ENCODE peak calls at places on chromosomes 2 and 18, in six cellular contexts. Q is WTC11, S is HCT116, U is GM12878, G is K562, C is H1. D is an unnamed sample.

GRCh38 chr2:175449616-175450015 is 268.1 kb upstream of the ATP5MC3 start:
- DNase-seq in Q (no peak), S (no peak), U (no peak), G (no peak), C (no peak), D (no peak)

GRCh38 chr2:160652236-160652635 is 158.6 kb upstream of the RBMS1 start:
- DNase-seq in Q (no peak), S (no peak), U (no peak), G (no peak), C (no peak), D (no peak)

GRCh38 chr2:65491381-65491903 is 59.0 kb upstream of the SPRED2 start:
- DNase-seq in Q (no peak), S (no peak), U (no peak), G (no peak), C (no peak), D (no peak)

GRCh38 chr2:226508683-226509082 is 290.9 kb downstream of the IRS1 start:
- DNase-seq in Q (no peak), S (no peak), U (no peak), G (no peak), C (no peak), D (no peak)

GRCh38 chr2:66521459-66521858 is 86.5 kb downstream of the MEIS1 start:
- DNase-seq in Q (no peak), S (no peak), U (no peak), G (no peak), C (no peak), D (no peak)

GRCh38 chr2:216792222-216793001 is 67.5 kb downstream of the TNP1 start:
- DNase-seq in Q (no peak), S (no peak), U (no peak), G (peak; percentile 42), C (no peak), D (no peak)

GRCh38 chr2:196233033-196233807 is 61.8 kb upstream of the STK17B start:
- DNase-seq in Q (no peak), S (peak; percentile 88), U (no peak), G (no peak), C (no peak), D (no peak)

GRCh38 chr2:163640542-163641195 is 95.1 kb downstream of the FIGN start:
- DNase-seq in Q (no peak), S (no peak), U (no peak), G (no peak), C (no peak), D (no peak)

GRCh38 chr2:74544634-74545033 is 9.1 kb downstream of the LOXL3 start:
- DNase-seq in Q (no peak), S (no peak), U (no peak), G (no peak), C (no peak), D (no peak)

GRCh38 chr2:170774074-170774473 is 3.9 kb downstream of the ERICH2 start:
- DNase-seq in Q (no peak), S (no peak), U (no peak), G (no peak), C (no peak), D (no peak)

GRCh38 chr18:80009661-80010550 is 21.5 kb upstream of the TXNL4A start:
- DNase-seq in Q (no peak), S (peak; percentile 75), U (no peak), G (peak; percentile 61), C (no peak), D (no peak)

GRCh38 chr2:2542966-2543555 is 212.0 kb upstream of the MYT1L start:
- DNase-seq in Q (peak; percentile 68), S (no peak), U (no peak), G (peak; percentile 48), C (no peak), D (no peak)
- TF ChIP-seq SP1 in Q (peak; percentile 17), S (no peak), U (no peak), G (no peak), C (no peak), D (no peak)

DNA sequence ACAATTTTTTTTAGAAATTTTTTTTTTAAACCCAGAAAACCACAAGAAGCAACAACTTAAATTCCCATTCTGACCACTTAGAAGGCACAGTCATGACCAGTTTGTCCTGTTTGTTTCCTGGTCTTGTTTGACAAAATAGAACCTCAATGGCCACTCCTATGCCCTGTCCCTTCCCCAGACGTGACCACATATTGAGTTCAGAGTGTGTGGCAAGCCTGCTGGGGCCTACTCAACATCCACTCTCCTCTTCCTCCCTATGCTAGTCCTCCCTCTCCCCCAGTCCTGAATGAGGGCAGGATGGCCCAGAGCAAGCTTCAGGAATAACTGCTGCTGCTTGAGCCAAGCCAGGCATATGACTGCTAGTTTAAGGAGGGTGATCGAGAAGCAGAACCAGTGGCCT is 89.6 kb downstream of the PRELID3A start:
- DNase-seq in Q (no peak), S (no peak), U (no peak), G (no peak), C (no peak), D (no peak)
- TF ChIP-seq SP1 in Q (no peak), S (no peak), U (no peak), G (no peak), C (no peak), D (no peak)

GRCh38 chr2:221502270-221502973 is 69.7 kb downstream of the EPHA4 start:
- DNase-seq in Q (no peak), S (no peak), U (no peak), G (no peak), C (no peak), D (peak; percentile 20)
- TF ChIP-seq SP1 in Q (no peak), S (no peak), U (no peak), G (no peak), C (no peak), D (no peak)

DNA sequence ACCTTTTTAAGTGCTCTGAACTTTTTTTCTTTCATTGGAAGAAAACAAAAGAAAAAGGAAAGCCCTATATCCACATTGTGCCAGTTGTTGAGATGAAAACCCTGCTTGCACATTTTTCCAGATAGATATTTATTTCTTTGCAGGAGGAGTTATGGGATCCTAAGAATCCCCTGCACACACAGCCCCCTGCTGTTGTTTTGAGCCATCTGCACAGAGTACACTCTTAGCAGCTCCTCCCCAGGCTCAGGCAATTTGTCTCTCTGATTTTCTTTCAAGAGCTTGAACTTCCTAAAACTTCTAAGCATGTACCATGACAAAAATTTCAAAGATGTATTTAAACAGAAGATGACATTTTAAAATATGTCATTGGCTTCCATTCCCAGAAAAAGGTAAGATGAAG is 436.9 kb downstream of the METTL4 start:
- DNase-seq in Q (no peak), S (no peak), U (no peak), G (no peak), C (no peak), D (no peak)
- TF ChIP-seq SP1 in Q (no peak), S (no peak), U (no peak), G (no peak), C (no peak), D (no peak)

GRCh38 chr2:3062476-3063260 is 314.9 kb downstream of the EIPR1 start:
- DNase-seq in Q (no peak), S (no peak), U (no peak), G (no peak), C (no peak), D (no peak)

GRCh38 chr2:3071645-3072044 is 306.0 kb downstream of the EIPR1 start:
- DNase-seq in Q (no peak), S (no peak), U (no peak), G (no peak), C (no peak), D (no peak)

DNA sequence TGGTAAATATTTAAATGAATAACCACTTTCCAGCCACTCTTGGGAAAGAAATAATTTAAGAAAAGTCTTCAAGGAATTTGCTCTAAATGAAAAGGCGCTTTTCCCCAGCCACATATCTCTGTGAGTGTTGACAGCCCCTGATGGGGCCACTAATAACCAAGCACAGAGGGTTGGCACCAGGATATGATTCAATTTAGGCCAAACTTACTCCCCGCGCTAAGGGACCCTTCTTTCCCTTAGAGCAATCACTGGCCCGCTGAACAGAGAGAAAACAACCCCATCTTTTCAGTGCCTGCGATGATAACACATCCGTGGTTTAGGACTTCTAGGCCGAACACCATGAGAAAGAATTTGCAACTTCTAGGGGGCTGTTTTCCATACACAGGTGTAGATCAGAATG is 310.8 kb downstream of the EIPR1 start:
- DNase-seq in Q (no peak), S (no peak), U (no peak), G (no peak), C (no peak), D (no peak)
- TF ChIP-seq SP1 in Q (no peak), S (no peak), U (no peak), G (no peak), C (no peak), D (no peak)